ENCODE peak calls at places on chromosomes 16 and 17, in five cellular contexts. S, E, U, N and P are unnamed samples.

GRCh38 chr17:83151442-83152220 is 72.2 kb downstream of the METRNL start:
- DNase-seq in S (peak; percentile 70), E (no peak), U (peak; percentile 37), N (no peak), P (no peak)

GRCh38 chr16:88468289-88469129 is 15.4 kb downstream of the ZFPM1 start:
- DNase-seq in S (peak; percentile 64), E (peak; percentile 16), U (no peak), N (peak; percentile 76), P (peak; percentile 81)

GRCh38 chr16:1669698-1670097 is 8.4 kb upstream of the JPT2 start:
- DNase-seq in S (no peak), E (no peak), U (no peak), N (no peak), P (no peak)

GRCh38 chr17:29572691-29573557 is 4.4 kb downstream of the TP53I13 start:
- DNase-seq in S (peak; percentile 61), E (peak; percentile 53), U (no peak), N (no peak), P (peak; percentile 85)

GRCh38 chr16:31216116-31216469 is 842 bp downstream of the PYDC1 start:
- DNase-seq in S (no peak), E (no peak), U (no peak), N (no peak), P (no peak)

GRCh38 chr17:52710363-52710901 is 551.9 kb upstream of the CA10 start:
- DNase-seq in S (no peak), E (no peak), U (no peak), N (no peak), P (no peak)

GRCh38 chr16:31265329-31266245 is 5.8 kb downstream of the ITGAM start:
- DNase-seq in S (peak; percentile 23), E (peak; percentile 6), U (peak; percentile 86), N (peak; percentile 95), P (no peak)

GRCh38 chr17:69339937-69340336 is 13.0 kb upstream of the ABCA5 start:
- DNase-seq in S (peak; percentile 33), E (no peak), U (no peak), N (no peak), P (no peak)

GRCh38 chr16:48392407-48392806 is 7.2 kb upstream of the SIAH1 start:
- DNase-seq in S (no peak), E (no peak), U (no peak), N (no peak), P (no peak)

GRCh38 chr17:56629450-56630187 is 36.1 kb downstream of the NOG start:
- DNase-seq in S (peak; percentile 21), E (no peak), U (no peak), N (peak; percentile 77), P (peak; percentile 17)

GRCh38 chr17:50539762-50540440 is 7.1 kb upstream of the SPATA20 start:
- DNase-seq in S (no peak), E (no peak), U (no peak), N (no peak), P (no peak)

GRCh38 chr17:50540485-50541401 is 6.2 kb upstream of the SPATA20 start:
- DNase-seq in S (no peak), E (no peak), U (no peak), N (no peak), P (no peak)

GRCh38 chr17:50542795-50543774 is 3.9 kb upstream of the SPATA20 start:
- DNase-seq in S (no peak), E (no peak), U (no peak), N (peak; percentile 77), P (no peak)

GRCh38 chr17:50541402-50541915 is 5.5 kb upstream of the SPATA20 start:
- DNase-seq in S (no peak), E (no peak), U (no peak), N (no peak), P (no peak)

DNA sequence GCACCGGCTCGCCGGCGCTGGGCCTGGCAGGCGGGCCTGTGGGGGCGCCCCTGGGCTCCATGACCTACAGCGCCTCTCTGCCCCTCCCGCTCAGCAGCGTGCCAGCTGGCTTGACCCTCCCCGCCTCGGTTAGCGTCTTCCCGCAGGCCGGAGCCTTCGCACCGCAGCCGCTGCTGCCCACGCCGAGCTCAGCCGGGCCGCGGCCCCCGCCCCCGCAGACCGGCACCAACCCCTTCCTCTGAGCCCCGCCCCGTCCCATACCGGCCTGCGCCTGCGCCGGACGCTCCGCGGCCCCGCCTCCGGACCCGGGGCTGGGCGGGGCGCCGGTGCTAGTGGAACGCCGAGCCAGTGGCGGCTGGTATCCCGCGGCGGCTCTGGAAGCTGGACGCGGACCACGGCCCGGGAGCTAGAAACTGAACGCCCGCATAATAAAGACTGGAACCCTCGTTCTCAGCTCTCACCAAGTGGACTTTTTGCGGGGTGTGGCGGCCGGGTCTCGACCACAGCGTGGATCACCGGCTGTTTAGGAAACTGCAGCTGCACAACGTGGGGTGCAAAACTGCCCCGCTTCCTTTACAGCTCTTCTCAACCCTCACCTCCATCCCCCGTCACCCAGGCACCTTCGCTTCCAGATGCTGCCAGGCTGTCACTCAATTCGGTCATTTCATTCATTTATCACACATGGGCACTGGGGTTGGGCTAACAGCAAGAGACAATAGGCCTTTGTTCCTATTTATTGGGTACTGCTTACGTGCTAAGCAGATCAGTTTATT is 4.9 kb upstream of the SPATA20 start:
- DNase-seq in S (peak; percentile 77), E (peak; percentile 87), U (peak; percentile 76), N (peak; percentile 96), P (peak; percentile 95)
- TF ChIP-seq CTCF in S (peak; percentile 18), E (peak; percentile 50), U (peak; percentile 29), N (peak; percentile 28), P (no peak)

GRCh38 chr16:67613808-67614207 is 31.1 kb upstream of the CARMIL2 start:
- DNase-seq in S (no peak), E (no peak), U (no peak), N (no peak), P (peak; percentile 7)
- TF ChIP-seq CTCF in S (peak; percentile 13), E (peak; percentile 4), U (no peak), N (no peak), P (no peak)

GRCh38 chr17:78422872-78423588 is 44.6 kb downstream of the PGS1 start:
- DNase-seq in S (no peak), E (no peak), U (no peak), N (no peak), P (no peak)

GRCh38 chr17:78423961-78424747 is 45.7 kb downstream of the PGS1 start:
- DNase-seq in S (peak; percentile 33), E (no peak), U (no peak), N (no peak), P (no peak)

GRCh38 chr17:78421534-78422266 is 43.3 kb downstream of the PGS1 start:
- DNase-seq in S (peak; percentile 80), E (peak; percentile 77), U (peak; percentile 86), N (peak; percentile 95), P (peak; percentile 85)

GRCh38 chr17:78421084-78421533 is 42.7 kb downstream of the PGS1 start:
- DNase-seq in S (no peak), E (no peak), U (no peak), N (no peak), P (no peak)

GRCh38 chr17:78422267-78422605 is 43.8 kb downstream of the PGS1 start:
- DNase-seq in S (no peak), E (no peak), U (no peak), N (no peak), P (no peak)
- TF ChIP-seq CTCF in S (no peak), E (no peak), U (peak; percentile 54), N (no peak), P (peak; percentile 17)

DNA sequence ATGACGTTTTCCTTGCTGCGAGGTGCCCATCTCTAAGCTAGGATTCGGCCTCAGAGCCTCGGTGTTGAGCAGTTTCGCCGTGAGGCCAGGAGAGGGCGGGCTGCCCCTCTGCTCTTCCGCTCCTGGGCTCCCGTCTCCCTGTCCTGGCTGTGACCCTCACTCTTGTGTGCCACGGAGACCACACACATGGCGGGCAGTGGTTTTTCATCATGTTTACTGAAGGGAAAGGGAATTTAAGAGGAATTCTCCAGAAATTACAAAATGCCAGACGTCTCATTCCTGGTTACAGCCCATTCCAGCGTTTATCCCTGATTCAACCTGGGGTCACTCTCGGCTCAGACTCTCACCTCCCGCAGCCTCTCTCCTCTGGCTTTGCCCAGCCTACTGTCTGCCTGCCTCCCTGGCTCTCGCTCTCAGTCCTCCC is 96.8 kb upstream of the ELAC2 start:
- DNase-seq in S (peak; percentile 71), E (no peak), U (no peak), N (peak; percentile 63), P (peak; percentile 68)
- TF ChIP-seq CTCF in S (peak; percentile 86), E (no peak), U (no peak), N (peak; percentile 66), P (peak; percentile 86)

GRCh38 chr16:81639348-81639747 is 139.7 kb upstream of the PLCG2 start:
- DNase-seq in S (no peak), E (no peak), U (no peak), N (no peak), P (no peak)

GRCh38 chr16:81639931-81640680 is 139.0 kb upstream of the PLCG2 start:
- DNase-seq in S (no peak), E (no peak), U (no peak), N (no peak), P (no peak)

GRCh38 chr16:81642107-81642436 is 137.0 kb upstream of the PLCG2 start:
- DNase-seq in S (no peak), E (no peak), U (no peak), N (no peak), P (no peak)

GRCh38 chr16:81641403-81642106 is 137.5 kb upstream of the PLCG2 start:
- DNase-seq in S (no peak), E (no peak), U (no peak), N (no peak), P (peak; percentile 37)

DNA sequence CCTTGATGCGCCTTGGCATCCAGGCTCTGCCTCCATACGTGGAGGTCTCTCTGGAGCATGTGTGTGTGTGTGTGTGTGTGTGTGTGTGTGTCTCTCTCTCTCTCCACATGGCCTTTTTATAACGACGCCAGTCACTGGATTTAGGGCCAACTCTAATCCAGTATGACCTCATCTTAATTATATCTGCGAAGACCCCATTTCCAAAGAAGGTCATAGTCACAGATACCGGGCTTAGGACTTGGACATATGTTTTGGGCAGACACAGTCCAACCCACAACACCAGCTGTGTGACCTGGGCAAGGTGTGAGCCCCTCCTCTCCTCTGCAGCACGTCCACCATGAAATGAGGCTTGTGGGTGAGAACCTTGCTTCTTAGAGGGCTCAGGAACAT is 138.4 kb upstream of the PLCG2 start:
- DNase-seq in S (no peak), E (no peak), U (no peak), N (no peak), P (no peak)
- TF ChIP-seq CTCF in S (no peak), E (no peak), U (no peak), N (no peak), P (no peak)

DNA sequence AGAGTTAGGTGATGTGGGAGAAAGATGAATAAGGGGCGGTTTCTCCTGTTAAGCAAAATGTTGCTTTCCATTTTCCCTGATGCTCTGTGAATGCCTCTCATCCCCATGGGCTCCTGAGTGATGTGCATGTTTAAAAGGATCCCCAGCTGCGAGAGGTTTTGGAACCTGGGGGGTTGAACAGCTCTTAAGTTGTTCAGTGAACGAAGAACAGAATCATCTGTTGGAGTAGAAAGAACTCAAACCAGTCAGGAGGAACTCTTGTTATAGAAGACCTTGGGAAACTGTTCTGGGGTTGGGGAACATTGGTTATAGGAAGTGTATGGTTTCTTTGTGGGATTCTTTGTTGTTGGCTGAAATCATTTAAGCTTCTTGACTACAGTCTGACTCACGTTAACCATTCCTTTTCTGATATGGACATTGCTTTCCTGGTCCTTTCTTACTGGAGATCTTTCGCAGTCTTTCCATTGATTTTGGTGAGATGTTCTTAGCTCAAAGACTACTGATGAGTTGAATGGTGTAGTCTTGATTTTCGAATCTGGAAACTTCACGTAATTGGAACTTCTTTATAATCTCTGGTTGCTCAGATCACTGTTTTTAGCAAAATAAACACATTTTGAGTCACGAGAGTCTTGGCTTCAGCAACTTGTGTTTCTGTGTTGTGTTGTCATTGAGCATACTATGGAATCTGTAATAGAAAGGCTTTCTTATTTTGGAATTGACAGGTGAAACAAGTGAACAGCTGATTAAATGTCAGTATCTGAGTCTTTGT is 1.3 kb downstream of the UNK start:
- DNase-seq in S (peak; percentile 64), E (peak; percentile 32), U (no peak), N (no peak), P (no peak)
- TF ChIP-seq CTCF in S (no peak), E (no peak), U (no peak), N (no peak), P (no peak)